ENCODE peak calls at places on chromosomes 16 and 17, in six cellular contexts. Z is adrenal gland; H is naive thymus-derived CD4-positive, alpha-beta T cell; F is SK-N-SH; V is GM23338; Y is Karpas-422. E is an unnamed sample. For H3K36me3, the result is how much of the 10 kb centered on the place peaks cover.

GRCh38 chr17:68775969-68776368 is 174.8 kb upstream of the FAM20A start:
- DNase-seq in H (no peak), Z (no peak), V (no peak), F (no peak), Y (no peak), E (no peak)

GRCh38 chr16:84562174-84562815 is 55.6 kb downstream of the COTL1 start:
- DNase-seq in F (no peak), H (no peak), Z (no peak), Y (no peak), V (no peak), E (no peak)

GRCh38 chr16:6481894-6482293 is 850.8 kb upstream of the RBFOX1 start:
- DNase-seq in F (no peak), V (no peak), Z (no peak), H (no peak), Y (no peak), E (no peak)

GRCh38 chr17:14582996-14583395 is 282.1 kb downstream of the HS3ST3B1 start:
- DNase-seq in H (no peak), V (no peak), Y (no peak), F (no peak), Z (no peak), E (no peak)

GRCh38 chr17:32909787-32910369 is 18.1 kb upstream of the TMEM98 start:
- DNase-seq in H (no peak), F (peak), Z (peak), V (peak), Y (peak), E (peak)

GRCh38 chr16:71542377-71542776 is 16.2 kb downstream of the CHST4 start:
- DNase-seq in V (peak), Z (peak), F (peak), Y (peak), H (no peak), E (peak)

GRCh38 chr17:50539762-50540440 is 7.1 kb upstream of the SPATA20 start:
- DNase-seq in H (no peak), F (no peak), V (peak), Z (no peak), Y (no peak), E (peak)

GRCh38 chr16:9053006-9053601 is 38.3 kb upstream of the HAPSTR1 start:
- DNase-seq in Z (peak), V (peak), Y (peak), F (peak), H (no peak), E (peak)

GRCh38 chr16:48444574-48444973 is 59.4 kb upstream of the SIAH1 start:
- DNase-seq in Y (no peak), Z (peak), V (no peak), F (no peak), H (no peak), E (no peak)
- H3K4me3 ChIP-seq in Y (no peak), Z (no peak), V (no peak), F (peak), H (no peak), E (no peak)

GRCh38 chr17:18344021-18344420 is 19.3 kb downstream of the SHMT1 start:
- DNase-seq in Z (no peak), H (no peak), V (no peak), Y (peak), F (no peak), E (no peak)

DNA sequence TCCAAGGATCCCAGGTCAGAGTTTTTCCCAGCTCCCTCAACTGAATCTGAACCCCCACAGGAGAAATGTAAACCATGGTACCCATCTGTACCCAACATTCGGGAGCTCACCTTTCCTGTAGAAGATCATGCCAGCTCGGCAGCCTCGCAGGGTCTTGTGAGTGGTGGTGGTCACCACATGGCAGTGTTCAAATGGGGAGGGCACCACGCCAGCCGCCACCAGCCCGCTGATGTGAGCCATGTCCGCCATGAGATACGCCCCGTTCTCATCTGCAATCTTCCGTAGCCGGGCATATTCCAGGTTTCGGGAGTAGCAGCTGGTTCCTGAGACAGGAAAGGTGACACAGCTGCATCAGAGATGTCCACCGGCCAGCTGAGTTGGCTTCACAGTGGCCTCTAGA is 23.4 kb downstream of the SHMT1 start:
- DNase-seq in F (no peak), H (no peak), V (no peak), Z (no peak), Y (no peak), E (no peak)
- H3K36me3 ChIP-seq in F (under half), H (under half), V (half or more), Z (under half), Y (under half), E (under half)

GRCh38 chr16:2025878-2026460 is 733 bp upstream of the NHERF2 start:
- DNase-seq in F (no peak), V (no peak), H (no peak), Y (no peak), Z (no peak), E (no peak)
- H3K4me3 ChIP-seq in F (peak), V (peak), H (no peak), Y (no peak), Z (no peak), E (no peak)

DNA sequence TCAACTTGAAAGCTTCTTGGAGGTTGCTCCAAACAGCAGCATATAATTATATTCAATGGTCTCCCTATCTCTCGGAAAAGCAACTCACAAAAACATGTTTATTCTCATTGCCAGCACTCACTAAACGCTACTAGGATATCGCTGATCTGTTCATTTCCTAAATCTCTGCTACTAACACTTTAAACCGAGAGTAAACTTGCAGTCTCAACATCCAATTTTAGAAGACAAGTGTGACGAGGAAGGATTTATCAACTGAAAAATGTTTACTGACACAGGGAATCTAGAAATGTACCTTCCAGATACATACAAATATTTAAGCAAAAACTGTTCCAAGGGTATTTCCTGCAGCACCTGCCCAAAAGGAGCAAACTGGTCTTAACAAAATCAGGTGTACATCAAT is 56.5 kb downstream of the YWHAE start:
- DNase-seq in H (no peak), F (no peak), V (no peak), Z (no peak), Y (no peak), E (no peak)
- H3K36me3 ChIP-seq in H (under half), F (under half), V (under half), Z (under half), Y (under half), E (under half)

GRCh38 chr16:88746511-88746910 is 38.5 kb downstream of the PIEZO1 start:
- DNase-seq in H (no peak), Z (peak), V (no peak), Y (no peak), F (no peak), E (no peak)
- H3K4me3 ChIP-seq in H (no peak), Z (no peak), V (no peak), Y (no peak), F (no peak), E (no peak)

DNA sequence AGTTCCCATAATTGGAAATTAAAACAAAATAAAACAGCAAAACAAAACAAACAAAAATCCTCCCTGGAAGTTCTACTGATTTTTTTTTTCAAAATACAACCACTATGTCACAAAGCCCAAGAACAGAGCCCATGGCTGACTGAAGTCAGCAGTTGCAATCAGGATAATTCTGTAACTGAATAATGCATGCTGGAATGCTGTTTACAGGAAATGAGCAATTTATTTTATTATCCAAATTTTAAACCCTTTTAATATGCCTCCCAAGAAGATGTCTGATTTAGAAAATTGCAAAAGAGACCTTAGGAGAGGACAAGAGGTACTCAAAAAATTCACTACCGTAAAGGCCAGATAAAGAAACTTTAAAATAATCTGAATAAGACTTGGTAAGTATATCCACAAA is 578.2 kb downstream of the TOX3 start:
- DNase-seq in Z (no peak), H (no peak), V (no peak), F (no peak), Y (no peak), E (no peak)
- H3K36me3 ChIP-seq in Z (under half), H (under half), V (under half), F (under half), Y (under half), E (under half)

GRCh38 chr17:40560592-40561293 is 4.5 kb downstream of the CCR7 start:
- DNase-seq in F (no peak), Z (no peak), V (no peak), Y (peak), H (peak), E (no peak)
- H3K4me3 ChIP-seq in F (peak), Z (no peak), V (no peak), Y (no peak), H (peak), E (no peak)

GRCh38 chr17:43085489-43085888 is 39.7 kb downstream of the BRCA1 start:
- DNase-seq in Y (no peak), Z (no peak), V (peak), F (no peak), H (no peak), E (no peak)

GRCh38 chr17:43094129-43094834 is 30.9 kb downstream of the BRCA1 start:
- DNase-seq in Z (no peak), F (no peak), H (no peak), Y (no peak), V (no peak), E (no peak)

GRCh38 chr17:43092891-43093290 is 32.3 kb downstream of the BRCA1 start:
- DNase-seq in F (no peak), V (no peak), H (no peak), Y (no peak), Z (no peak), E (no peak)

GRCh38 chr17:43090022-43090421 is 35.1 kb downstream of the BRCA1 start:
- DNase-seq in H (no peak), Y (no peak), V (no peak), F (no peak), Z (no peak), E (no peak)
- H3K36me3 ChIP-seq in H (under half), Y (half or more), V (under half), F (under half), Z (under half), E (under half)

E was measured in H7.